ENCODE peak calls at places on chromosomes 2 and 18, in six cellular contexts. B is HAP-1, A is esophagus squamous epithelium, W is adrenal gland, L is breast epithelium, D is tibial nerve. G is an unnamed sample.

GRCh38 chr2:227153307-227153706 is 10.7 kb downstream of the COL4A4 start:
- DNase-seq in B (no peak), A (no peak), W (peak; percentile 41), L (no peak), D (no peak), G (no peak)

GRCh38 chr2:232603283-232603682 is 30.1 kb upstream of the EFHD1 start:
- DNase-seq in B (no peak), A (no peak), W (no peak), L (no peak), D (no peak), G (no peak)

GRCh38 chr18:11860594-11861450 is 9.6 kb downstream of the CHMP1B start:
- DNase-seq in B (no peak), A (no peak), W (no peak), L (no peak), D (no peak), G (no peak)

GRCh38 chr2:155100261-155100660 is 401.8 kb downstream of the KCNJ3 start:
- DNase-seq in B (no peak), A (no peak), W (no peak), L (no peak), D (no peak), G (no peak)

GRCh38 chr2:231332872-231333500 is 62.5 kb upstream of the B3GNT7 start:
- DNase-seq in B (no peak), A (no peak), W (no peak), L (no peak), D (no peak), G (no peak)

GRCh38 chr2:32977228-32977758 is 30.5 kb downstream of the LTBP1 start:
- DNase-seq in B (no peak), A (no peak), W (peak; percentile 39), L (peak; percentile 54), D (no peak), G (no peak)

GRCh38 chr18:55927831-55928230 is 339.8 kb upstream of the TCF4 start:
- DNase-seq in B (no peak), A (no peak), W (no peak), L (no peak), D (no peak), G (no peak)

GRCh38 chr2:83282067-83282795 is 1176.8 kb downstream of the SUCLG1 start:
- DNase-seq in B (no peak), A (no peak), W (no peak), L (no peak), D (no peak), G (no peak)

DNA sequence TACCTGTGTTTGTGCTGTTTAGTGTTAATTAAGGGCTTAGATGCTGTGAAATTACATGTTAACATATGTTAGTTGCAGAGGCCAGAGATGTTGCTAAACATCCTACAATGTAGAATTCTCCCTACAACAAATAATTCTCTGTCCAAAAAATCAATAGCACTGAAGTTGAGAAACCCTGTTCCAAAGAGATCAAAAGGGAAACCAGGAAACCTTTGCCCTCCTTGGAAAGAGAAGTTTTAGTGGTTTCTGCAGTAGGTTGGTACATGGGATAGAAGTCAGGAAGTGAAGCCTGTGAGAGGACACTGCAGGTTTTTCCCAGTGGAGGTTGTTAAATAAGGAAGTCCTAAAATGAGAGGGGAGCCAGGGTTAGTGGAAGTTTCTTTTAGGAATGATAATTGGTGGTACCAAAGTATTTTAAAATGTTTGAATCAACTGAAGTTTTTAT is 6.3 kb upstream of the RMDN2 start:
- DNase-seq in B (no peak), A (no peak), W (no peak), L (no peak), D (no peak), G (no peak)
- H3K4me1 ChIP-seq in B (peaks cover 19% of the 10 kb centered on the region), A (peaks cover 4% of the 10 kb centered on the region), W (peaks cover 40% of the 10 kb centered on the region), L (no peaks in the 10 kb centered on the region), D (no peaks in the 10 kb centered on the region), G (peaks cover 17% of the 10 kb centered on the region)

GRCh38 chr2:9230881-9231280 is 24.3 kb downstream of the ASAP2 start:
- DNase-seq in B (no peak), A (no peak), W (no peak), L (no peak), D (no peak), G (no peak)

GRCh38 chr2:9228088-9228751 is 21.6 kb downstream of the ASAP2 start:
- DNase-seq in B (no peak), A (no peak), W (no peak), L (no peak), D (no peak), G (peak; percentile 32)

GRCh38 chr2:9230051-9230802 is 23.6 kb downstream of the ASAP2 start:
- DNase-seq in B (no peak), A (no peak), W (no peak), L (no peak), D (no peak), G (no peak)

GRCh38 chr2:9228781-9229469 is 22.3 kb downstream of the ASAP2 start:
- DNase-seq in B (no peak), A (no peak), W (no peak), L (no peak), D (no peak), G (peak; percentile 83)

DNA sequence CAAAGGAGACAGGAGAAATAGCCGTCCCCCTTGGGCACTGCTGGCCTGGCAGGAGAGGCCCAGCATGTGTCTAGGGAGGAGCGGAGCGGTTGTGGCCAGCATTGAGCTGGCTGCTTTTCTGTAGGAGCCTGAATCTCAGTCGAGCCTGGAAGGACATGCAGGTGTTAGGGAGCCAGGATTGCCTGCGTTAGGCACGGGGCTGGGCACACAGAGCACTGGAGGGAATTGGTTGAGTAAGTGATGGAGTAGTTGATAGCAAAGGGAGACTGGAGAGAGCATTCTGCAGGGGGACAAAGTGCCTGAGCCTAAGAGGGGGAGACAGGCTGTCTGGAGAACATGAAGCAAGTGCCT is 22.8 kb downstream of the ASAP2 start:
- DNase-seq in B (no peak), A (no peak), W (no peak), L (no peak), D (no peak), G (no peak)
- H3K4me1 ChIP-seq in B (peaks cover 9% of the 10 kb centered on the region), A (peaks cover 13% of the 10 kb centered on the region), W (peaks cover 32% of the 10 kb centered on the region), L (peaks cover 13% of the 10 kb centered on the region), D (peaks cover 33% of the 10 kb centered on the region), G (peaks cover 76% of the 10 kb centered on the region)

DNA sequence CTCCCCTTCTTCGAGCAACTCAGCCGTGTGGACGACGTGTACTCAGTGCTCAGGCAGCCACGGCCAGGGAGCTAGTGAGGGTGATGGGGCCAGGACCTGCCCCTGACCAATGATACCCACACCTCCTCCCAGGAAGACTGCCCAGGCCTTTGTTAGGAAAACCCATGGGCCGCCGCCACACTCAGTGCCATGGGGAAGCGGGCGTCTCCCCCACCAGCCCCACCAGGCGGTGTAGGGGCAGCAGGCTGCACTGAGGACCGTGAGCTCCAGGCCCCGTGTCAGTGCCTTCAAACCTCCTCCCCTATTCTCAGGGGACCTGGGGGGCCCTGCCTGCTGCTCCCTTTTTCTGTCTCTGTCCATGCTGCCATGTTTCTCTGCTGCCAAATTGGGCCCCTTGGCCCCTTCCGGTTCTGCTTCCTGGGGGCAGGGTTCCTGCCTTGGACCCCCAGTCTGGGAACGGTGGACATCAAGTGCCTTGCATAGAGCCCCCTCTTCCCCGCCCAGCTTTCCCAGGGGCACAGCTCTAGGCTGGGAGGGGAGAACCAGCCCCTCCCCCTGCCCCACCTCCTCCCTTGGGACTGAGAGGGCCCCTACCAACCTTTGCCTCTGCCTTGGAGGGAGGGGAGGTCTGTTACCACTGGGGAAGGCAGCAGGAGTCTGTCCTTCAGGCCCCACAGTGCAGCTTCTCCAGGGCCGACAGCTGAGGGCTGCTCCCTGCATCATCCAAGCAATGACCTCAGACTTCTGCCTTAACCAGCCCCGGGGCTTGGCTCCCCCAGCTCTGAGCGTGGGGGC is 4.9 kb downstream of the CTDSP1 start:
- DNase-seq in B (no peak), A (no peak), W (peak; percentile 28), L (no peak), D (no peak), G (no peak)
- H3K4me1 ChIP-seq in B (peaks cover 21% of the 10 kb centered on the region), A (peaks cover 48% of the 10 kb centered on the region), W (peaks cover 49% of the 10 kb centered on the region), L (peaks cover 18% of the 10 kb centered on the region), D (peaks cover 46% of the 10 kb centered on the region), G (peaks cover 69% of the 10 kb centered on the region)

DNA sequence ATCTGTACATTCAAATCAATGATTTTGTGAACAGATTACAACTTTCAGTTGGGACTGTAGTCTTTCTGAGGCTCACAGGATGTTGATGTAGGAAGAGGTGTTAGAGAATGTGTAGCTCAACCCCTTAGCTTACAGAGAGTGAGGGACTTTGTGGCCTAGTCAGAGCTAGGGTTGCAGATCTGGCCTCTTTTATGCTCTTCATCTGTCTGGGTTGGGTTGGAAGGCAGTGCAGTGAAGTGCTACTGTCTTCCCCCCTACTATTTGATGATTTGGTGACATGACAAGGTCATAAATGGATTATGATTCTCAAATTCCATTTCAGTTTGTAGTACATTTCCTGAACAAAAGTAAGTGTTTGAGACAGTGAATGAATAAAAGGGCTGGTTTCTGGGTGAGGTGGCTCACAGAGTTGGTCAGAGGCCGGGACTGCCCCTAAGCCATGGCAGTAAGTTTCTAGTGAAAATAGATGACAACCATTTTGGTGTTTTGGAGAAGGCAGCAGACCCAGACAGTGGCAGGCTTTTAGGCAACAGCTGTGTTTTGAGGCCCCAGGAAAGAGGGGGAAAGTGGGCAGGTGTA is 21.6 kb downstream of the MAP4K4 start:
- DNase-seq in B (no peak), A (no peak), W (no peak), L (no peak), D (no peak), G (no peak)
- H3K4me1 ChIP-seq in B (peaks cover 3% of the 10 kb centered on the region), A (no peaks in the 10 kb centered on the region), W (no peaks in the 10 kb centered on the region), L (peaks cover 6% of the 10 kb centered on the region), D (peaks cover 48% of the 10 kb centered on the region), G (peaks cover 70% of the 10 kb centered on the region)

DNA sequence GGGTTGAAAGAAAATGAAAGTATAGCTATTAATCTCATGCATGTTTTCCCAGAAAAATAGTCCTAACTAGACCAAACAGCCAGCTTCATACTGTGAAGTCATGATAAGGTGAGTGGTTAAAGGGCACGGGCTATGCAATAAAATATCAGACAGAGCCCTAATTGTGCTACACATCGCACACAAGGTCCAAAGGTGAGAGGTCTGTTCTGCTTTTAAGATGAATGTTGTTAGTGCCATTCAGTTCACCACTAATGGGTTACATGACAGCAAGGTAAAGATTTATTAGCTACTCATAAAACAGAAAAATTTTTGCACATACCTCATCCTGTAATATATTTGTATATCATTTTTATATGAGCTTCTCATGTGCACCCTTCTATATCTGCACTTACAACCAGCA is 105.0 kb upstream of the STK17B start:
- DNase-seq in B (no peak), A (no peak), W (no peak), L (no peak), D (no peak), G (no peak)
- H3K4me1 ChIP-seq in B (no peaks in the 10 kb centered on the region), A (peaks cover 8% of the 10 kb centered on the region), W (peaks cover 27% of the 10 kb centered on the region), L (no peaks in the 10 kb centered on the region), D (peaks cover 24% of the 10 kb centered on the region), G (peaks cover 27% of the 10 kb centered on the region)

GRCh38 chr18:49486617-49486958 is 446 bp downstream of the C18orf32 start:
- DNase-seq in B (peak; percentile 40), A (no peak), W (no peak), L (no peak), D (no peak), G (no peak)
- H3K4me1 ChIP-seq in B (peaks cover 38% of the 10 kb centered on the region), A (peaks cover 5% of the 10 kb centered on the region), W (peaks cover 42% of the 10 kb centered on the region), L (no peaks in the 10 kb centered on the region), D (peaks cover 21% of the 10 kb centered on the region), G (peaks cover 58% of the 10 kb centered on the region)

GRCh38 chr2:234683950-234684349 is 187.1 kb upstream of the ARL4C start:
- DNase-seq in B (no peak), A (no peak), W (no peak), L (no peak), D (no peak), G (no peak)
- H3K4me1 ChIP-seq in B (peaks cover 27% of the 10 kb centered on the region), A (peaks cover 3% of the 10 kb centered on the region), W (peaks cover 15% of the 10 kb centered on the region), L (no peaks in the 10 kb centered on the region), D (no peaks in the 10 kb centered on the region), G (peaks cover 16% of the 10 kb centered on the region)

DNA sequence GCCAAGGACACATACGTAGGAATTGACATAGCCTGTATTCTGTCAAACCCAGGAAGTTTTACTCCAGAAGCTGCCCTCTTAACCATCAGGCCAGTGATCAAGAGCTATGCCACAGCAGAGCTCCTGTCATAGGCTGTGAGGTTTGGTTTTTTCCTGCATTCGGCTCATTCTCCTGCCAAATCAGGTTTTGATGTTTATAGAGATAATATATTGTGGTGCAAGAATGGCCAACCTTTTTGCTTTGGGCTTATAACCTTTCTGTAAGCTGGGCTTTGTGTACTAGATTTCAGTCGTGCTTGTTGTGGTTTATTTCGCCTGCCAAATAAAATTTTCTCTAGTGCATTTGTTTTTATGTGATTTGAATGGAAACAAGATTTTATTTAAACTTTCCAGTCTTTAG is 2.4 kb downstream of the KDM3A start:
- DNase-seq in B (no peak), A (no peak), W (no peak), L (no peak), D (no peak), G (no peak)
- H3K4me1 ChIP-seq in B (peaks cover 10% of the 10 kb centered on the region), A (peaks cover 12% of the 10 kb centered on the region), W (peaks cover 46% of the 10 kb centered on the region), L (peaks cover 19% of the 10 kb centered on the region), D (peaks cover 23% of the 10 kb centered on the region), G (peaks cover 59% of the 10 kb centered on the region)

G was measured in vagina.